ENCODE peak calls at places on chromosomes 11 and 22, in seven cellular contexts. Z is right atrium auricular region; T is tibial nerve; N is AG04450; C is colonic mucosa; U is GM12865; G is CD4-positive, alpha-beta T cell. P is an unnamed sample.

GRCh38 chr11:110473666-110474065 is 43.9 kb downstream of the FDX1 start:
- DNase-seq in Z (no peak), T (no peak), N (no peak), C (no peak), U (no peak), G (no peak), P (no peak)

GRCh38 chr11:45411221-45411946 is 125.2 kb upstream of the SYT13 start:
- DNase-seq in Z (no peak), T (no peak), N (no peak), C (no peak), U (no peak), G (no peak), P (no peak)

GRCh38 chr11:76107946-76108345 is 98.4 kb downstream of the WNT11 start:
- DNase-seq in Z (no peak), T (no peak), N (no peak), C (no peak), U (no peak), G (no peak), P (no peak)

GRCh38 chr11:57476883-57477506 is 16.7 kb downstream of the RTN4RL2 start:
- DNase-seq in Z (no peak), T (no peak), N (no peak), C (peak; percentile 67), U (peak; percentile 80), G (no peak), P (peak; percentile 20)

GRCh38 chr22:39349967-39350802 is at the start of gene SYNGR1:
- DNase-seq in Z (no peak), T (no peak), N (no peak), C (no peak), U (no peak), G (no peak), P (peak; percentile 43)

GRCh38 chr11:33706546-33706945 is 5.9 kb upstream of the C11orf91 start:
- DNase-seq in Z (no peak), T (no peak), N (no peak), C (no peak), U (no peak), G (no peak), P (no peak)

GRCh38 chr22:23530106-23530505 is 50.0 kb downstream of the IGLL1 start:
- DNase-seq in Z (no peak), T (no peak), N (no peak), C (no peak), U (no peak), G (no peak), P (no peak)

GRCh38 chr22:19128009-19128401 is 3.1 kb upstream of the TSSK2 start:
- DNase-seq in Z (no peak), T (no peak), N (no peak), C (no peak), U (no peak), G (no peak), P (no peak)

GRCh38 chr22:48177591-48177990 is 1415.1 kb downstream of the TBC1D22A start:
- DNase-seq in Z (no peak), T (no peak), N (no peak), C (no peak), U (no peak), G (no peak), P (no peak)

GRCh38 chr11:119365071-119365591 is 16.4 kb downstream of the USP2 start:
- DNase-seq in Z (no peak), T (no peak), N (no peak), C (no peak), U (no peak), G (no peak), P (no peak)

GRCh38 chr22:16989915-16990314 is 18.1 kb downstream of the GAB4 start:
- DNase-seq in Z (no peak), T (no peak), N (no peak), C (no peak), U (no peak), G (no peak), P (no peak)

GRCh38 chr11:133399294-133399693 is 133.0 kb downstream of the OPCML start:
- DNase-seq in Z (no peak), T (no peak), N (no peak), C (no peak), U (no peak), G (no peak), P (no peak)

DNA sequence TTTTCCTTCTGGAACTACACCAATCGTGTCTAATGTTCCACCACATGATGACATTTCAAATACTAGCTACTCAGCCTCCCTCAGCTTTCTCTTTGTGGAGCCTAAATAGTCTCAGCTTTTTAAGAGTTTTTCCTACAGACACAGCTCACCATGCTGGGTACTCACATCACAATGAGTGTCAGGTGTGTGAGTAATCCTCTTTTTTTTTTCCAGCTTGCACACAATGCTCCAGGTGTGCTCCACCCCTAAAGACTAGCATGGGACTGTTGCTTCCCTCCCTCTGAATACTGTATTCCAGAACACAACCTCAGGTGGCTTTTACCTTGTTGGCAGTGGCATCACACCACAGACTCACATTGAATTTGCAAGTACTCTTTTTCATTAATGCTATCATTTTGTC is 11.7 kb downstream of the BTG4 start:
- DNase-seq in Z (no peak), T (no peak), N (no peak), C (no peak), U (no peak), G (no peak), P (no peak)
- TF ChIP-seq CTCF in Z (no peak), T (no peak), N (no peak), C (no peak), U (no peak), G (no peak), P (no peak)

GRCh38 chr22:29353860-29354259 is 34.5 kb downstream of the AP1B1 start:
- DNase-seq in Z (no peak), T (no peak), N (no peak), C (no peak), U (no peak), G (no peak), P (no peak)

DNA sequence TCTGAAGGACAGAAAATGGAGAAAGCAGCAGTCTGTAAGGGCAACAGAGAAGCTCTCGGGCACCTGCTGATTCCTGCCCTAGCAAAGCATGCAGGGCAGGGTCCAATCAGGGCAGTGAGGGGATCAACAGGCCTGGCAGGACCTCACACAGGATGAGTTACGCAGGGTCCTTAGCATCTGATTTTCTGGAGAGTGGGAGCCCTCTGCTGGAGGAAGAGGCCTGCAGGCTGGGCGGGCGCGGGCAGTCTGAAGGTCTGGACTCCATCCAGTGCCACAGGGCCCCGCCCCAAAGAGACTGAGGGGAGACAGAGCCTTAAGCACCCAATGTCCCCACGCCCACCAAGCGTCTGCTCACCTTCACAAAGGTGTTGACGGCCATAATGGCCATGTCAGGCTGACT is 28.9 kb downstream of the AP1B1 start:
- DNase-seq in Z (peak; percentile 67), T (no peak), N (no peak), C (peak; percentile 59), U (no peak), G (no peak), P (no peak)
- TF ChIP-seq CTCF in Z (peak; percentile 26), T (peak; percentile 45), N (peak; percentile 72), C (peak; percentile 40), U (no peak), G (no peak), P (no peak)

GRCh38 chr11:61890536-61891330 is 612 bp downstream of the FADS3 start:
- DNase-seq in Z (peak; percentile 89), T (no peak), N (no peak), C (peak; percentile 36), U (peak; percentile 22), G (peak; percentile 26), P (peak; percentile 47)
- TF ChIP-seq CTCF in Z (no peak), T (no peak), N (no peak), C (no peak), U (no peak), G (no peak), P (no peak)

GRCh38 chr11:134413334-134414035 is 1.4 kb upstream of the B3GAT1 start:
- DNase-seq in Z (no peak), T (no peak), N (no peak), C (no peak), U (no peak), G (no peak), P (no peak)

GRCh38 chr11:134416726-134417125 is 4.7 kb upstream of the B3GAT1 start:
- DNase-seq in Z (no peak), T (no peak), N (no peak), C (no peak), U (no peak), G (no peak), P (no peak)

GRCh38 chr11:134414772-134415765 is 3.0 kb upstream of the B3GAT1 start:
- DNase-seq in Z (no peak), T (no peak), N (no peak), C (no peak), U (no peak), G (no peak), P (no peak)

GRCh38 chr11:134414036-134414731 is 2.1 kb upstream of the B3GAT1 start:
- DNase-seq in Z (no peak), T (no peak), N (no peak), C (no peak), U (no peak), G (no peak), P (no peak)

GRCh38 chr11:134418119-134418840 is 6.2 kb upstream of the B3GAT1 start:
- DNase-seq in Z (no peak), T (no peak), N (no peak), C (no peak), U (no peak), G (no peak), P (no peak)
- TF ChIP-seq CTCF in Z (no peak), T (no peak), N (no peak), C (no peak), U (no peak), G (no peak), P (no peak)

GRCh38 chr11:78812513-78813293 is 238.0 kb upstream of the NARS2 start:
- DNase-seq in Z (no peak), T (no peak), N (no peak), C (no peak), U (no peak), G (no peak), P (no peak)
- TF ChIP-seq CTCF in Z (no peak), T (no peak), N (peak; percentile 33), C (no peak), U (no peak), G (no peak), P (no peak)

DNA sequence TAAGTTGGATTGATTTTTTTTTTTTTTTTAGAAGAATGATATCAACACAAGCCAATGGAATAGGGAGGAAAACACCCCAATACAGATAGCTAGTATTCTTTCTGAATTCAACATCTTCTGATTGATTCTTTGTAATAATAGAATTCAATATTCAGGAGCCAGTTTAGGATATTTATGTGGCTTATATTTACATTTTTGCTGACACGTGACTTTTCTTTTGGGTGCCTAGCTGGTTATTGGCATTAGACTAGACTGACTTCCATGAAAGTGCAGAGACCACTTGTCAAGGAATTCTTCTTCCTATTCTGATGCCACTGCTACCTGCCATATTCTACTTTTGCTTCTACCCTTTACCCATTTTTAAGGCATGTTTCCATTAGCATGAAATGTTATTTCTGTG is 16.4 kb downstream of the TRIM44 start:
- DNase-seq in Z (no peak), T (no peak), N (no peak), C (no peak), U (no peak), G (no peak), P (no peak)
- TF ChIP-seq CTCF in Z (no peak), T (no peak), N (no peak), C (no peak), U (no peak), G (no peak), P (no peak)